ENCODE peak calls at places on chromosomes 1 and 21, in four cellular contexts. B is NCI-H345, U is globus pallidus, K is head of caudate nucleus. A is an unnamed sample.

GRCh38 chr21:30257773-30258172 is 25.0 kb downstream of the KRTAP24-1 start:
- DNase-seq in B (no peak), U (no peak), K (no peak), A (peak)

GRCh38 chr1:30305519-30305918 is 417.9 kb downstream of the MATN1 start:
- DNase-seq in B (no peak), U (no peak), K (no peak), A (no peak)

GRCh38 chr21:14740116-14740515 is 194.0 kb upstream of the SAMSN1 start:
- DNase-seq in B (no peak), U (no peak), K (no peak), A (no peak)

GRCh38 chr21:36747815-36748381 is 49.0 kb downstream of the SIM2 start:
- DNase-seq in B (peak), U (peak), K (peak), A (peak)

GRCh38 chr1:53894644-53895043 is 657 bp downstream of the DIO1 start:
- DNase-seq in B (no peak), U (no peak), K (no peak), A (no peak)

GRCh38 chr1:20366766-20367602 is 76.3 kb downstream of the VWA5B1 start:
- DNase-seq in B (peak), U (peak), K (peak), A (peak)

GRCh38 chr1:155352600-155352999 is 31.9 kb downstream of the RUSC1 start:
- DNase-seq in B (no peak), U (no peak), K (no peak), A (no peak)

GRCh38 chr1:192227330-192227729 is 69.1 kb downstream of the RGS18 start:
- DNase-seq in B (no peak), U (no peak), K (no peak), A (no peak)

GRCh38 chr1:116881879-116882520 is 27.7 kb upstream of the PTGFRN start:
- DNase-seq in B (peak), U (no peak), K (peak), A (peak)

GRCh38 chr1:227318003-227318851 is at the start of gene CDC42BPA:
- DNase-seq in B (peak), U (peak), K (peak), A (peak)

GRCh38 chr1:230268371-230269170 is 157.6 kb downstream of the PGBD5 start:
- DNase-seq in B (peak), U (peak), K (peak), A (peak)

GRCh38 chr21:38679531-38679930 is 126.2 kb upstream of the ETS2 start:
- DNase-seq in B (no peak), U (no peak), K (no peak), A (no peak)

GRCh38 chr1:151192047-151192446 is 2.0 kb upstream of the VPS72 start:
- DNase-seq in B (no peak), U (no peak), K (no peak), A (no peak)

GRCh38 chr1:32972814-32973428 is 8.3 kb upstream of the RNF19B start:
- DNase-seq in B (peak), U (peak), K (peak), A (no peak)

GRCh38 chr1:42931108-42931539 is 27.5 kb downstream of the SLC2A1 start:
- DNase-seq in B (peak), U (peak), K (no peak), A (no peak)

GRCh38 chr1:81391100-81391828 is 409.5 kb upstream of the ADGRL2 start:
- DNase-seq in B (peak), U (no peak), K (no peak), A (peak)

GRCh38 chr1:47675721-47676120 is 237.9 kb downstream of the FOXD2 start:
- DNase-seq in B (no peak), U (no peak), K (no peak), A (no peak)

GRCh38 chr1:11069233-11069950 is 9.6 kb upstream of the SRM start:
- DNase-seq in B (no peak), U (no peak), K (no peak), A (no peak)